ENCODE peak calls at places on chromosomes 11 and 22, in four cellular contexts. B is fibroblast of lung, L is fibroblast of mammary gland, W is kidney epithelial cell. R is an unnamed sample.
A peak's percentile ranks its signal among the peaks of the same experiment; 100 is the strongest.

GRCh38 chr11:84316866-84317560 is 1030.8 kb upstream of the CCDC90B start:
- DNase-seq in B (peak; percentile 75), L (peak; percentile 76), W (peak; percentile 16), R (no peak)

GRCh38 chr11:107851704-107852315 is 6.8 kb downstream of the SLC35F2 start:
- DNase-seq in B (no peak), L (no peak), W (no peak), R (no peak)

GRCh38 chr11:5204787-5205186 is 4.3 kb upstream of the OR51V1 start:
- DNase-seq in B (peak; percentile 61), L (peak; percentile 81), W (peak; percentile 39), R (peak; percentile 23)

GRCh38 chr11:93031386-93031785 is 61.9 kb downstream of the MTNR1B start:
- DNase-seq in B (peak; percentile 92), L (peak; percentile 71), W (peak; percentile 10), R (no peak)

GRCh38 chr22:27388090-27388600 is 413.4 kb downstream of the MN1 start:
- DNase-seq in B (no peak), L (no peak), W (no peak), R (no peak)

GRCh38 chr11:16834384-16834783 is 95.9 kb downstream of the C11orf58 start:
- DNase-seq in B (no peak), L (no peak), W (no peak), R (no peak)

GRCh38 chr11:84962018-84962417 is 665.1 kb downstream of the DLG2 start:
- DNase-seq in B (no peak), L (no peak), W (no peak), R (no peak)

GRCh38 chr22:47515384-47516125 is 753.1 kb downstream of the TBC1D22A start:
- DNase-seq in B (no peak), L (no peak), W (no peak), R (no peak)

GRCh38 chr22:39778055-39778454 is 115.5 kb downstream of the ENTHD1 start:
- DNase-seq in B (no peak), L (no peak), W (no peak), R (no peak)

GRCh38 chr11:74322667-74323066 is 11.2 kb upstream of the P4HA3 start:
- DNase-seq in B (peak; percentile 49), L (peak; percentile 66), W (no peak), R (peak; percentile 88)

GRCh38 chr11:68471360-68472340 is 11.1 kb downstream of the PPP6R3 start:
- DNase-seq in B (peak; percentile 97), L (peak; percentile 55), W (peak; percentile 51), R (no peak)

GRCh38 chr11:115941481-115941993 is 437.3 kb upstream of the CADM1 start:
- DNase-seq in B (peak; percentile 100), L (peak; percentile 8), W (peak; percentile 99), R (peak; percentile 93)

GRCh38 chr22:22576244-22576988 is 17.4 kb upstream of the PRAME start:
- DNase-seq in B (peak; percentile 16), L (peak; percentile 44), W (no peak), R (peak; percentile 49)

GRCh38 chr11:102798012-102798746 is at the start of gene MMP1:
- DNase-seq in B (peak; percentile 77), L (peak; percentile 85), W (peak; percentile 47), R (peak; percentile 27)

GRCh38 chr22:18048441-18048898 is 24.1 kb upstream of the MICAL3 start:
- DNase-seq in B (peak; percentile 22), L (peak; percentile 25), W (no peak), R (no peak)

GRCh38 chr11:8403310-8403709 is 139.6 kb upstream of the LMO1 start:
- DNase-seq in B (peak; percentile 27), L (peak; percentile 15), W (no peak), R (no peak)

GRCh38 chr22:46557736-46558480 is 20.5 kb upstream of the CELSR1 start:
- DNase-seq in B (no peak), L (no peak), W (no peak), R (no peak)

GRCh38 chr11:71459076-71459766 is 6.2 kb downstream of the NADSYN1 start:
- DNase-seq in B (no peak), L (no peak), W (no peak), R (no peak)

GRCh38 chr22:35355744-35356420 is 25.0 kb upstream of the HMOX1 start:
- DNase-seq in B (no peak), L (peak; percentile 42), W (no peak), R (peak; percentile 50)

GRCh38 chr11:92253945-92254344 is 29.3 kb downstream of the FAT3 start:
- DNase-seq in B (peak; percentile 28), L (no peak), W (no peak), R (no peak)

DNA sequence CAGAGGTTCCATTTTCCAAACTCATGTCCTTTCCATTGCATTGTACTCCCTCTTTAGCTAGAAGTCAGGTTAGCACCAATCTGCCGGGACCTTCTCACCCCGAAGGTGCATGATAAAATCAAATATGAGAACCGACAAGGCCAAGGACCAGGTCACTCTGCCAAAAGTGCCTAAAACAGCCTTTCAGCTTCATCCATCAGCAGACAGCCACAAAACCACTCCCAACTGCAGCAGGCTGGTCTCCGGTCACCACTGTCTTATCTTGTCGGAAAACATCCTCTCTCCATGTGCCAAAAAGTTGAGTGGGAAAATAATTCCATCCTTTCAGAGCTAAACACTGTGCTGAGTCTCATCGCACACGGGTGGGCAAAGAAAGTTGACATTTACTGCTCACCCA is 1.4 kb downstream of the PI4KA start:
- DNase-seq in B (no peak), L (no peak), W (no peak), R (no peak)
- H3K4me3 ChIP-seq in B (peak overlapping the region; percentile 95), L (peak overlapping the region; percentile 56), W (no peak overlapping the region), R (peak overlapping the region; percentile 84)

GRCh38 chr11:124897681-124898680 is at the start of gene ROBO4:
- DNase-seq in B (peak; percentile 94), L (peak; percentile 96), W (peak; percentile 67), R (peak; percentile 74)
- H3K4me3 ChIP-seq in B (no peak within 1 kb of the TSS), L (no peak within 1 kb of the TSS), W (no peak within 1 kb of the TSS), R (peak within 1 kb of the TSS; percentile 31)

DNA sequence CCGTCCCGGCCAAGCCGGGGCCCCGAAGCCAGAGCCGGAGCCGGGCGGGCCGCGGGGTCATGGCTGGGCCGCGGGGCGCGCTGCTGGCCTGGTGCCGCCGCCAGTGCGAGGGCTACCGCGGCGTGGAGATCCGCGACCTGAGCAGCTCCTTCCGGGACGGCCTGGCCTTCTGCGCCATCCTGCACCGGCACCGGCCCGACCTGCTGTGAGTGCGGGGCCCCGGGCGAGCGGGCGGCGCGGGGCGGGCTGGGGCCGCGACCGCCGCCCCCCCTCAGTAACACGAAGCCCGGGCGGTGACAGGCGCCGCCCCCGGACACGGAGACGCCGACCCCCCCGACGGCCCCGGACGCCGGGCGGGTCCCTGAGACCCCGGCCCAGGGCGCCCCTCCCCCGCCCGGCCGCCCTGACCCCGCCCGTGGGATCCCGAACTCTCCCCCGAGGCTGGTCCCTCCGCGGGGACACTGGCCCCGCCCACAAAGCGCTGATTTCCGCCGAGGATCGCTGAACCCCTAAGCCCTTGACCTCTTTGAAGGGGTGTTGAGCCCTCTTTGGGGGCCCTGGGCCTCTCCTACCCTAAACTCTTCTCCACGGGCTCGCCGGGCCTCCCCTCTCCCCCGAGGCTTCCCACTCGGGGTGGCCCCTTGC is 389 bp downstream of the MICALL1 start:
- DNase-seq in B (no peak), L (no peak), W (no peak), R (peak; percentile 36)
- H3K4me3 ChIP-seq in B (peak overlapping the region; percentile 78), L (peak overlapping the region; percentile 77), W (peak overlapping the region; percentile 76), R (peak overlapping the region; percentile 71)

GRCh38 chr11:62727007-62727832 is at the start of gene HNRNPUL2:
- DNase-seq in B (peak; percentile 99), L (peak; percentile 99), W (peak; percentile 95), R (peak; percentile 98)

GRCh38 chr11:62726156-62727006 is 876 bp downstream of the HNRNPUL2 start:
- DNase-seq in B (no peak), L (no peak), W (no peak), R (peak; percentile 7)

GRCh38 chr11:62721994-62722393 is 5.3 kb downstream of the HNRNPUL2 start:
- DNase-seq in B (peak; percentile 47), L (peak; percentile 57), W (no peak), R (no peak)

GRCh38 chr11:62725686-62726085 is 1.6 kb downstream of the HNRNPUL2 start:
- DNase-seq in B (no peak), L (no peak), W (no peak), R (no peak)

DNA sequence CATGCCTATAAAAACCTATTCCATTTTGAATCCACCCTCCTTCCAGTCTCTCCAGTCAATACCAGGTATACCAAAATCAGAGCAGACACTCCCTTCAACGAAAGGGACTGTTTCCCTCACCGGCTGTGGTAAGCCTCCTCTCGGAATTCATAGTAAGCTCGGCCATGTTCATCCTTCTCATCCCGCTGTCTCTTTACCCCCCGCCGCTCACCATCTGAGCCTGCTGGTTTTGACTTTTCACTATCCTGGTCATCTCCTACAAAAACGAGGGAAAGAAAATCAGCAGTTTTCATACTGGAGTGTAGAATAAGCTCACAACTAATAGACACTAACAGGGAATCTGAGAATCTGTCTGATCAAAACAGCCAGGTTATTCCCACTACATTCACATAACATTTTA is 3.1 kb downstream of the HNRNPUL2 start:
- DNase-seq in B (no peak), L (no peak), W (no peak), R (no peak)
- H3K4me3 ChIP-seq in B (peak overlapping the region; percentile 88), L (peak overlapping the region; percentile 98), W (peak overlapping the region; percentile 96), R (peak overlapping the region; percentile 82)

GRCh38 chr11:63608353-63609345 is 5.6 kb downstream of the PLAAT3 start:
- DNase-seq in B (peak; percentile 91), L (peak; percentile 87), W (peak; percentile 72), R (peak; percentile 36)
- H3K4me3 ChIP-seq in B (no peak overlapping the region), L (no peak overlapping the region), W (no peak overlapping the region), R (no peak overlapping the region)

GRCh38 chr11:112795142-112795815 is 165.9 kb upstream of the NCAM1 start:
- DNase-seq in B (peak; percentile 53), L (peak; percentile 49), W (no peak), R (peak; percentile 53)
- H3K4me3 ChIP-seq in B (no peak overlapping the region), L (no peak overlapping the region), W (no peak overlapping the region), R (no peak overlapping the region)

R was measured in MG63.